ENCODE peak calls at places on chromosomes 1 and 21, in four cellular contexts. One of them, this sample, is unnamed.

GRCh38 chr1:1356796-1357401 is 1.5 kb downstream of the MXRA8 start:
- DNase-seq in fibroblast of pulmonary artery: no peak
- DNase-seq in lower lobe of right lung: no peak
- DNase-seq in AG04449: no peak
- DNase-seq in this sample: no peak

GRCh38 chr1:180854001-180854400 is 58.7 kb upstream of the KIAA1614 start:
- DNase-seq in fibroblast of pulmonary artery: peak
- DNase-seq in AG04449: no peak
- DNase-seq in lower lobe of right lung: no peak
- DNase-seq in this sample: no peak

GRCh38 chr1:95371666-95372320 is 137.8 kb downstream of the RWDD3 start:
- DNase-seq in fibroblast of pulmonary artery: no peak
- DNase-seq in lower lobe of right lung: no peak
- DNase-seq in AG04449: no peak
- DNase-seq in this sample: no peak

GRCh38 chr1:14602131-14602530 is 3.6 kb downstream of the KAZN start:
- DNase-seq in fibroblast of pulmonary artery: peak
- DNase-seq in AG04449: no peak
- DNase-seq in lower lobe of right lung: no peak
- DNase-seq in this sample: no peak

GRCh38 chr1:190835658-190836057 is 358.0 kb upstream of the BRINP3 start:
- DNase-seq in lower lobe of right lung: no peak
- DNase-seq in AG04449: no peak
- DNase-seq in fibroblast of pulmonary artery: no peak
- DNase-seq in this sample: no peak

GRCh38 chr1:195754874-195755273 is 853.4 kb downstream of the KCNT2 start:
- DNase-seq in lower lobe of right lung: no peak
- DNase-seq in AG04449: no peak
- DNase-seq in fibroblast of pulmonary artery: peak
- DNase-seq in this sample: no peak

GRCh38 chr1:8763888-8764287 is 53.6 kb downstream of the RERE start:
- DNase-seq in AG04449: no peak
- DNase-seq in fibroblast of pulmonary artery: peak
- DNase-seq in lower lobe of right lung: no peak
- DNase-seq in this sample: peak

GRCh38 chr21:35578350-35578782 is 482.0 kb downstream of the SETD4 start:
- DNase-seq in AG04449: peak
- DNase-seq in lower lobe of right lung: no peak
- DNase-seq in fibroblast of pulmonary artery: peak
- DNase-seq in this sample: no peak

GRCh38 chr1:231584117-231584516 is 42.5 kb upstream of the DISC1 start:
- DNase-seq in fibroblast of pulmonary artery: peak
- DNase-seq in lower lobe of right lung: no peak
- DNase-seq in AG04449: peak
- DNase-seq in this sample: peak

GRCh38 chr21:45249626-45250025 is 38.1 kb downstream of the POFUT2 start:
- DNase-seq in lower lobe of right lung: no peak
- DNase-seq in fibroblast of pulmonary artery: no peak
- DNase-seq in AG04449: no peak
- DNase-seq in this sample: no peak

GRCh38 chr1:200968469-200969410 is 54.8 kb downstream of the KIF21B start:
- DNase-seq in lower lobe of right lung: no peak
- DNase-seq in fibroblast of pulmonary artery: no peak
- DNase-seq in AG04449: no peak
- DNase-seq in this sample: no peak

GRCh38 chr1:2468041-2468472 is 8.0 kb upstream of the PLCH2 start:
- DNase-seq in fibroblast of pulmonary artery: peak
- DNase-seq in AG04449: no peak
- DNase-seq in lower lobe of right lung: no peak
- DNase-seq in this sample: peak

GRCh38 chr21:37357691-37358090 is 8.9 kb upstream of the DYRK1A start:
- DNase-seq in AG04449: no peak
- DNase-seq in fibroblast of pulmonary artery: no peak
- DNase-seq in lower lobe of right lung: no peak
- DNase-seq in this sample: no peak

GRCh38 chr1:116962976-116963639 is 38.5 kb upstream of the CD101 start:
- DNase-seq in AG04449: no peak
- DNase-seq in lower lobe of right lung: peak
- DNase-seq in fibroblast of pulmonary artery: no peak
- DNase-seq in this sample: no peak

GRCh38 chr21:43207868-43208267 is 39.1 kb downstream of the CRYAA start:
- DNase-seq in AG04449: no peak
- DNase-seq in lower lobe of right lung: no peak
- DNase-seq in fibroblast of pulmonary artery: no peak
- DNase-seq in this sample: no peak

GRCh38 chr1:115063238-115063901 is 25.9 kb downstream of the TSPAN2 start:
- DNase-seq in fibroblast of pulmonary artery: no peak
- DNase-seq in AG04449: no peak
- DNase-seq in lower lobe of right lung: no peak
- DNase-seq in this sample: no peak

GRCh38 chr1:167428418-167428817 is 89.9 kb downstream of the CD247 start:
- DNase-seq in lower lobe of right lung: no peak
- DNase-seq in AG04449: no peak
- DNase-seq in fibroblast of pulmonary artery: peak
- DNase-seq in this sample: no peak

GRCh38 chr1:203127672-203128611 is at the start of gene ADORA1:
- DNase-seq in lower lobe of right lung: peak
- DNase-seq in fibroblast of pulmonary artery: peak
- DNase-seq in AG04449: no peak
- DNase-seq in this sample: no peak

GRCh38 chr1:53754484-53755312 is 15.7 kb upstream of the GLIS1 start:
- DNase-seq in fibroblast of pulmonary artery: peak
- DNase-seq in lower lobe of right lung: no peak
- DNase-seq in AG04449: no peak
- DNase-seq in this sample: peak

GRCh38 chr1:106910798-106911197 is 145.7 kb upstream of the PRMT6 start:
- DNase-seq in fibroblast of pulmonary artery: no peak
- DNase-seq in AG04449: no peak
- DNase-seq in lower lobe of right lung: no peak
- DNase-seq in this sample: no peak

GRCh38 chr1:119409731-119410130 is 5.2 kb upstream of the HSD3B2 start:
- DNase-seq in fibroblast of pulmonary artery: peak
- DNase-seq in AG04449: peak
- DNase-seq in lower lobe of right lung: no peak
- DNase-seq in this sample: no peak

GRCh38 chr1:18895317-18895716 is 7.0 kb downstream of the ALDH4A1 start:
- DNase-seq in lower lobe of right lung: no peak
- DNase-seq in fibroblast of pulmonary artery: no peak
- DNase-seq in AG04449: no peak
- DNase-seq in this sample: no peak

GRCh38 chr1:36743286-36744005 is 260.7 kb upstream of the CSF3R start:
- DNase-seq in fibroblast of pulmonary artery: no peak
- DNase-seq in AG04449: no peak
- DNase-seq in lower lobe of right lung: no peak
- DNase-seq in this sample: no peak

GRCh38 chr1:160539896-160540858 is 17.1 kb upstream of the SLAMF6 start:
- DNase-seq in AG04449: no peak
- DNase-seq in fibroblast of pulmonary artery: peak
- DNase-seq in lower lobe of right lung: no peak
- DNase-seq in this sample: peak

GRCh38 chr21:33973268-33973667 is 57.7 kb upstream of the ATP5PO start:
- DNase-seq in lower lobe of right lung: no peak
- DNase-seq in AG04449: no peak
- DNase-seq in fibroblast of pulmonary artery: no peak
- DNase-seq in this sample: no peak

GRCh38 chr1:114340906-114341698 is 169.9 kb downstream of the TRIM33 start:
- DNase-seq in fibroblast of pulmonary artery: no peak
- DNase-seq in AG04449: no peak
- DNase-seq in lower lobe of right lung: no peak
- DNase-seq in this sample: no peak

GRCh38 chr1:209861242-209861641 is 33.5 kb downstream of the UTP25 start:
- DNase-seq in lower lobe of right lung: no peak
- DNase-seq in fibroblast of pulmonary artery: no peak
- DNase-seq in AG04449: no peak
- DNase-seq in this sample: no peak

GRCh38 chr1:46444466-46444865 is 45.2 kb upstream of the DMBX1 start:
- DNase-seq in AG04449: no peak
- DNase-seq in fibroblast of pulmonary artery: no peak
- DNase-seq in lower lobe of right lung: no peak
- DNase-seq in this sample: no peak

GRCh38 chr1:201933840-201934430 is 12.4 kb downstream of the LMOD1 start:
- DNase-seq in lower lobe of right lung: no peak
- DNase-seq in fibroblast of pulmonary artery: peak
- DNase-seq in AG04449: no peak
- DNase-seq in this sample: no peak

GRCh38 chr1:17909634-17910033 is 154.5 kb downstream of the ACTL8 start:
- DNase-seq in AG04449: no peak
- DNase-seq in lower lobe of right lung: no peak
- DNase-seq in fibroblast of pulmonary artery: peak
- DNase-seq in this sample: no peak

DNA sequence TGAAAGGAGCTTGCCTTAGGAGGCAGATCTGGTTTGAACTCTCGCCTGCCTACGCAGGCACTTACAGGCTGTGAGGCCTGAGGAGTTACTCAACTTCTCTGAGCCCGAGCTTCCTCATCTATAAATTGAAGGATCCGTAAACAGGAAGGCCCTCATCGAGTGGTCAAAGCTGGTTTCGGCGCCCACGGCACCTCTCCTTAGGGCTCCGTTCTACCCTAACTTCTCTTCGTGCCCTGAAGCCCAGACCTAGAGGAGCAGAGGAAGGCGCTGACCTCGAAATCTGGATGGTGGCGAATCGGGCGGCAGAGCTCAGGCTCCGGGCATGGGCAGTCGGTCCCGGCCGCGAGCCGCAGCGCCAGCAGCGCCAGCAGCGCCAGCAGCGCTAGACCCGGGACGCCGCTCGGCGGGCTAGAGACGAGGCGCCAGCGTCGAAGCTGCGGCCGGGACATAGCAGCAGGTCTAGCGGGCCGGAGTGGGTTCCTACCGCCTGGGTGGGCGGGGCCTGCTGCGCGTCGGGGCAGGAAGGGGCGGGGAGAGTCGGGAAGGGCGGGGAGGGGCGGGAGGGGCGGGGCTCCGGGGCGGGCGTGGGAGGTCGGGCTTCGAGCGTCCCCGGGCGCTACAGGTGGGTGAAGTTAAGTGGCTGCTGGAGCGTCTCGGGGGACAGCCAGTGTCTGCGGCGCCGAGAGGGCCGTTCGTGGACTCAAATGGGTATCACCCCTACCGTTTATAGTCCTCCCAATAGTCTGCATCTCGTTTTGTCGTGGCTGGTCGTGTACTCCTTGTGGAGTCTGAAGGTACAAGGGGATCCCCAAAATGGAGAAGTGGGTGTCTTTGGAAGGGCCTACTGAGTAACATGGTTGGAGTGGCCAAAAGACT is at the start of gene CTBS:
- DNase-seq in lower lobe of right lung: peak
- DNase-seq in AG04449: no peak
- DNase-seq in fibroblast of pulmonary artery: peak
- DNase-seq in this sample: peak
- TF ChIP-seq CTCF in lower lobe of right lung: no peak
- TF ChIP-seq CTCF in AG04449: no peak
- TF ChIP-seq CTCF in fibroblast of pulmonary artery: no peak
- TF ChIP-seq CTCF in this sample: no peak

GRCh38 chr1:38046333-38046883 is at the start of gene POU3F1:
- DNase-seq in fibroblast of pulmonary artery: no peak
- DNase-seq in AG04449: no peak
- DNase-seq in lower lobe of right lung: no peak
- DNase-seq in this sample: no peak
- TF ChIP-seq CTCF in fibroblast of pulmonary artery: no peak
- TF ChIP-seq CTCF in AG04449: no peak
- TF ChIP-seq CTCF in lower lobe of right lung: no peak
- TF ChIP-seq CTCF in this sample: no peak

DNA sequence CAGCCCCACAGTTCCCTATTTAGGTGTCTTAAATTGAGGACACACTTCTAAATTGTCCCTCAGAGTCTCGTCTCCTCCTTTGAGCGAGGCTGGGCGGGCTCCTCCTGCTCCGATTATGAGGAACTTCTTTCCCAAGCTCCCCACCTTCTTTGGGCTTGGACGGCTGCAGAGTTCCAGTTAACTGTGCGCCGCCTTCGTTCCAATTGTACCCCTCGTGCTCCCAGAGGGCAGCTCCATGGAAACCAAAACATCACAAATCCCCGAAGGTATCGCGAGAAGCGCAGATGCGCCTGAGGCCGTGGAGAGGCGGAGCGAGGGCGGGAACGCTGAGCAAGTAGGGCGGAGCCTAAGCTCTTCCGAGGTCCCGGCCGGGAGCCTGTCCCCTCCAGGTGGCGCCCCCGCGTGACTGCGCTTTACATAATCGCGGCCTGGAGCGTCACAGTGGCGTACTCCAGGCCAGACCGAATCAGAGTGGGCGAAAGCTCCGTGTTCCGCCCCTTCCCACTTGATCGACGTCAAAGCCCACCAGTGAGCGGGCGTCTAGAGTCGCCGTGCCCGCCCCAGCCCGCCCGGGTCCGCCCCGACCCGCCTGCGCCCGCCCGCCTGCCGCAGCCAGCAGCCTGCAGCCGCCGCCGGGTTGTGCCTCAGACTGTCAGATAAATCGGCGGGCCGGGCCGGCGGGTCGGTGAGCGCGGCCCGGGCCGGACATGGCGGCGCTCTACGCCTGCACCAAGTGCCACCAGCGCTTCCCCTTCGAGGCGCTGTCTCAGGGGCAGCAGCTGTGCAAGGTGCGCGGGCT is at the start of gene FAM76A:
- DNase-seq in fibroblast of pulmonary artery: peak
- DNase-seq in AG04449: peak
- DNase-seq in lower lobe of right lung: peak
- DNase-seq in this sample: peak
- TF ChIP-seq CTCF in fibroblast of pulmonary artery: peak
- TF ChIP-seq CTCF in AG04449: peak
- TF ChIP-seq CTCF in lower lobe of right lung: peak
- TF ChIP-seq CTCF in this sample: peak

GRCh38 chr1:228339059-228339704 is 67.5 kb downstream of the TRIM11 start:
- DNase-seq in fibroblast of pulmonary artery: no peak
- DNase-seq in lower lobe of right lung: peak
- DNase-seq in AG04449: no peak
- DNase-seq in this sample: no peak
- TF ChIP-seq CTCF in fibroblast of pulmonary artery: no peak
- TF ChIP-seq CTCF in lower lobe of right lung: no peak
- TF ChIP-seq CTCF in AG04449: no peak
- TF ChIP-seq CTCF in this sample: no peak

DNA sequence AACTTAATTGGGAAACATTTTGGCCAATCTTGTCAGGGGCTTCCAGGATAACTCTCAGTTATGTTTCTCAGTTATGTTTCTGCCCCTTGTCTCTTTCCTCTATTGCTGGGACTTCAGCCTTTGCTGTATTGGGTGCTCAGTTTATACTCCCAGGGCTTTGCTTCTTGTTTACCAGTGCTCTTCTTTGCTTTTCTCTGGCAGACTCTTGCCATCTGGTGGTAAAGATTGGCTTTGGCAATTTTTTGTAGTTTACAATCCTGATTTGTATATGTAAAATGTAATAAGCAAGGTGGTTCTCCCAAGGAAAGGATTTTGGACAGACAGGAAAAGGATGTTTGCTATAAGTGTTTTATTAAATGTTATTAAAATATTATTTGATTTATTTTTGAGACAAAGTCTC is 37.9 kb downstream of the FABP3 start:
- DNase-seq in fibroblast of pulmonary artery: peak
- DNase-seq in AG04449: no peak
- DNase-seq in lower lobe of right lung: no peak
- DNase-seq in this sample: peak
- TF ChIP-seq CTCF in fibroblast of pulmonary artery: peak
- TF ChIP-seq CTCF in AG04449: peak
- TF ChIP-seq CTCF in lower lobe of right lung: peak
- TF ChIP-seq CTCF in this sample: peak

GRCh38 chr1:30681782-30682181 is 41.6 kb downstream of the MATN1 start:
- DNase-seq in AG04449: no peak
- DNase-seq in fibroblast of pulmonary artery: no peak
- DNase-seq in lower lobe of right lung: no peak
- DNase-seq in this sample: no peak
- TF ChIP-seq CTCF in AG04449: no peak
- TF ChIP-seq CTCF in fibroblast of pulmonary artery: no peak
- TF ChIP-seq CTCF in lower lobe of right lung: no peak
- TF ChIP-seq CTCF in this sample: no peak

GRCh38 chr1:219837274-219837993 is 90.9 kb downstream of the SLC30A10 start:
- DNase-seq in AG04449: peak
- DNase-seq in lower lobe of right lung: no peak
- DNase-seq in fibroblast of pulmonary artery: peak
- DNase-seq in this sample: peak
- TF ChIP-seq CTCF in AG04449: peak
- TF ChIP-seq CTCF in lower lobe of right lung: peak
- TF ChIP-seq CTCF in fibroblast of pulmonary artery: peak
- TF ChIP-seq CTCF in this sample: peak

This sample was measured in GM10248.